ENCODE peak calls at places on chromosomes 1 and 21, in seven cellular contexts. A, Q, T, Y, F, X and J are unnamed samples.

GRCh38 chr1:62589321-62589720 is 8.0 kb upstream of the ANGPTL3 start:
- DNase-seq in A (no peak), Q (no peak), T (no peak), Y (no peak), F (no peak), X (no peak), J (no peak)

GRCh38 chr1:54940027-54940426 is 40.4 kb upstream of the TMEM61 start:
- DNase-seq in A (no peak), Q (no peak), T (no peak), Y (no peak), F (no peak), X (no peak), J (no peak)

GRCh38 chr1:12172042-12172851 is 5.5 kb downstream of the TNFRSF1B start:
- DNase-seq in A (no peak), Q (no peak), T (no peak), Y (no peak), F (no peak), X (no peak), J (no peak)

GRCh38 chr1:215749423-215749822 is 182.3 kb downstream of the KCTD3 start:
- DNase-seq in A (no peak), Q (no peak), T (no peak), Y (no peak), F (no peak), X (no peak), J (peak; percentile 54)

GRCh38 chr1:246492611-246493245 is 14.4 kb downstream of the SMYD3 start:
- DNase-seq in A (peak; percentile 29), Q (peak; percentile 39), T (peak; percentile 54), Y (peak; percentile 73), F (peak; percentile 70), X (no peak), J (no peak)

GRCh38 chr1:89547563-89548485 is 23.2 kb downstream of the LRRC8B start:
- DNase-seq in A (no peak), Q (no peak), T (no peak), Y (no peak), F (no peak), X (no peak), J (no peak)

GRCh38 chr1:79006564-79006963 is at the start of gene ADGRL4:
- DNase-seq in A (peak; percentile 29), Q (no peak), T (no peak), Y (peak; percentile 78), F (no peak), X (peak; percentile 76), J (no peak)

GRCh38 chr1:199403421-199404116 is 623.9 kb upstream of the NR5A2 start:
- DNase-seq in A (no peak), Q (no peak), T (no peak), Y (no peak), F (no peak), X (no peak), J (peak; percentile 95)

GRCh38 chr1:109467301-109467777 is 993 bp downstream of the SYPL2 start:
- DNase-seq in A (no peak), Q (no peak), T (no peak), Y (no peak), F (no peak), X (no peak), J (no peak)

GRCh38 chr1:86913399-86913895 is 479 bp downstream of the SELENOF start:
- DNase-seq in A (no peak), Q (no peak), T (peak; percentile 7), Y (no peak), F (peak; percentile 31), X (no peak), J (no peak)

GRCh38 chr1:64886877-64887276 is 79.5 kb downstream of the JAK1 start:
- DNase-seq in A (no peak), Q (no peak), T (no peak), Y (no peak), F (no peak), X (no peak), J (no peak)

GRCh38 chr1:168636200-168636599 is 59.8 kb downstream of the XCL1 start:
- DNase-seq in A (no peak), Q (no peak), T (no peak), Y (no peak), F (no peak), X (no peak), J (no peak)

GRCh38 chr21:43211085-43212071 is 42.6 kb downstream of the CRYAA start:
- DNase-seq in A (no peak), Q (no peak), T (peak; percentile 4), Y (no peak), F (peak; percentile 92), X (peak; percentile 66), J (no peak)

GRCh38 chr1:234970371-234970730 is 158.3 kb downstream of the TOMM20 start:
- DNase-seq in A (no peak), Q (no peak), T (no peak), Y (no peak), F (no peak), X (no peak), J (no peak)

GRCh38 chr21:40964691-40965090 is 117.7 kb upstream of the DSCAM start:
- DNase-seq in A (no peak), Q (no peak), T (no peak), Y (no peak), F (no peak), X (no peak), J (peak; percentile 8)

GRCh38 chr1:89274431-89274857 is 1.8 kb upstream of the GBP5 start:
- DNase-seq in A (no peak), Q (no peak), T (no peak), Y (no peak), F (no peak), X (no peak), J (peak; percentile 27)

GRCh38 chr21:43810505-43811261 is 21.3 kb downstream of the RRP1 start:
- DNase-seq in A (peak; percentile 78), Q (no peak), T (peak; percentile 84), Y (peak; percentile 88), F (peak; percentile 94), X (peak; percentile 93), J (no peak)

GRCh38 chr1:57061369-57061768 is 95.6 kb upstream of the C8B start:
- DNase-seq in A (no peak), Q (no peak), T (no peak), Y (peak; percentile 19), F (peak; percentile 30), X (no peak), J (no peak)

GRCh38 chr1:105641407-105641806 is 1415.1 kb upstream of the PRMT6 start:
- DNase-seq in A (no peak), Q (no peak), T (no peak), Y (no peak), F (no peak), X (no peak), J (no peak)

GRCh38 chr1:99707535-99708142 is 58.8 kb downstream of the FRRS1 start:
- DNase-seq in A (peak; percentile 78), Q (peak; percentile 46), T (peak; percentile 95), Y (peak; percentile 66), F (peak; percentile 77), X (no peak), J (peak; percentile 9)

GRCh38 chr1:230345139-230345885 is 80.8 kb downstream of the PGBD5 start:
- DNase-seq in A (no peak), Q (no peak), T (no peak), Y (no peak), F (no peak), X (no peak), J (no peak)

GRCh38 chr1:37017737-37018136 is 16.6 kb downstream of the GRIK3 start:
- DNase-seq in A (no peak), Q (no peak), T (no peak), Y (no peak), F (no peak), X (no peak), J (no peak)

GRCh38 chr1:217067642-217068041 is 344.4 kb upstream of the ESRRG start:
- DNase-seq in A (no peak), Q (no peak), T (no peak), Y (no peak), F (no peak), X (no peak), J (no peak)

DNA sequence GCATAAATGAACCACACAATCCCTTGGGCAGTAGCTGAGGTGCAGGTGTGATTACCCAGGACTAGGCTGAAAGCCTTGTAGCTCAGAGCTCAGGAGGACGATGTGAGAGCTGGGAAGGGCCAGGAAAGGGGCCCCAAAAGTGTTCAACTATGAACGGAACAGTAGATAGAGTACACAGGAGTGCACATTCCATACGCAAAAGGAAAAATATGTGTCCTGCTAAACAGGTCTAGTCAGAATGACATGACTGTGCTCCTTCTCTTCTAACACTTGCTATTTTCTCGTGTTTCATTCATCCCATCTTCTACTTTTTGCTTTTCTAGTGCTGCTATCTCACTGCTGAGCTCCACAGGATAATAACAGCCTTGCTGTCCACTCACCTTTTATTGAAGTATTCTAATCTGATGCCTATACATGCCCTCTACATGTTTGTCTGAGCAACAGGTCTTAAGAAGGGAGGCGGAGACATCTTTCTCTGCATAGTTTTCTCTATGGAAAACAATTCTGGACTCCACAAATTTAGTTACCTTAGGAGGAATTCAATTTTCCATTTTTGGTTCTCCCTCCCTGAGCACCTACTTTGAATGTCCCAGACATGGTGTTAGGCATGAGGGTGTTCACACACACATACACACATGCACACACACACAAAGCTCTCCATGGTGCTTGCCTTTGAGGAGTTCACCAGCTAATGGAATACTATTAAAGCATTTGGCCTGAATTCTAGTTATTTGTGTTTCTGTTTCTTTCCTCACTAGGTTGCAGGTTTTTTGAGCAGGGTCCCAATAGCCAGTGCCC is 3.4 kb downstream of the S100A10 start:
- DNase-seq in A (no peak), Q (no peak), T (no peak), Y (no peak), F (no peak), X (no peak), J (no peak)
- H3K4me3 ChIP-seq in A (no peak overlapping the region), Q (peak overlapping the region; percentile 83), T (peak overlapping the region; percentile 98), Y (no peak overlapping the region), F (peak overlapping the region; percentile 80), X (peak overlapping the region; percentile 77), J (no peak overlapping the region)

DNA sequence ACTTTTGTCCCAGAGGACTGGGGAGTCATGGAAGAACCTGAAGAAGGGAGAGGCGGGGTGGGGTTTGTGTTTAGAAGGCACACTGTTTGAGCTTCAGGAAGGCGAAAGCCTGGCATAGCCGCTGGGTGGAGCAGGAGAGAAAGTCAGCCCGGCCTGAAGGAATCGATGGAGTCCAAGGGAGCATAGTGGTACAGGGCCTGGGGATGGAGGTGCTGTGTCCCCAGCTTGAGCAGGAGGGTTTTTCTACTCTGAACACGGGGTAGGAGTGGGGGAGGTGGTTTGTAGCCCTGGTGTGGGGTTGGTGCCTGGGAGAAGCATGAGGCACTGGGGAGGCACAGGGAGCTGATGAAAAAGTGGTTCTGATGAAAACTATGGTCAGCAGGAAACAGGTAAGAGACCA is 4.7 kb upstream of the CCDC24 start:
- DNase-seq in A (no peak), Q (no peak), T (no peak), Y (no peak), F (peak; percentile 50), X (no peak), J (no peak)
- TF ChIP-seq CTCF in A (no peak), Q (no peak), T (no peak), Y (no peak), F (no peak), X (no peak), J (peak; percentile 36)

DNA sequence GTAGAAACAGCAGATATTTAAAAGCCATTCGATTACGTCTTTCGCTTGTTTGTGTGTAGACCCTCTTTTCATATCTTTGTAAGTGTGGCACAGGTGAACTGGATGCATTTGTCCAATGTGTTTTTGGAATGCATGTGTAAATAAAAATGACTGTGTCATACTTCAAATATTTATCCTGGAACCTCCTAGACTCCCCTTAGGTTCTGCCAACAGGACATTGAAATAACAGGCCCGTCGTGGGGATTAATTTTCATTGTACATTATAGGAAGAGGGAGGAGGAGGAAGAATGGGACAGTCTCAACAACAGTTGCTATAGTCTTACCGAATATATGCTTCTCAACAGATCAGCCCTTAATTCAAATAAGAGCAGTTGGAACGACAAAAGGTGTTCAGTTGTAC is 95.8 kb downstream of the PRKAB2 start:
- DNase-seq in A (no peak), Q (no peak), T (no peak), Y (no peak), F (no peak), X (no peak), J (no peak)
- H3K27me3 ChIP-seq in A (peaks cover 4% of the 10 kb centered on the region), Q (peaks cover 4% of the 10 kb centered on the region), T (no peaks in the 10 kb centered on the region), Y (peaks cover 95% of the 10 kb centered on the region), F (peaks cover 100% of the 10 kb centered on the region), X (peaks cover 63% of the 10 kb centered on the region), J (peaks cover 66% of the 10 kb centered on the region)

GRCh38 chr1:26724118-26724517 is 28.3 kb downstream of the ARID1A start:
- DNase-seq in A (no peak), Q (no peak), T (no peak), Y (no peak), F (no peak), X (no peak), J (no peak)
- H3K4me3 ChIP-seq in A (peak overlapping the region; percentile 26), Q (no peak overlapping the region), T (no peak overlapping the region), Y (no peak overlapping the region), F (no peak overlapping the region), X (peak overlapping the region; percentile 39), J (no peak overlapping the region)